ENCODE peak calls at places on chromosomes 1 and 21, in seven cellular contexts. X is WTC11, B is cardiac fibroblast, H is brain microvascular endothelial cell, Z is transverse colon, Y is A673, N is neural progenitor cell. D is an unnamed sample.

GRCh38 chr1:15733218-15733725 is 2.8 kb upstream of the SLC25A34 start:
- DNase-seq in X (no peak), B (no peak), H (no peak), Z (no peak), Y (no peak), N (no peak), D (no peak)

GRCh38 chr1:36762174-36762573 is 272.1 kb downstream of the GRIK3 start:
- DNase-seq in X (no peak), B (no peak), H (no peak), Z (no peak), Y (no peak), N (no peak), D (no peak)

GRCh38 chr1:214192825-214193643 is 87.9 kb upstream of the SMYD2 start:
- DNase-seq in X (no peak), B (peak; percentile 2), H (no peak), Z (no peak), Y (no peak), N (peak; percentile 65), D (peak; percentile 18)

GRCh38 chr1:205317311-205317917 is 4.1 kb downstream of the NUAK2 start:
- DNase-seq in X (no peak), B (peak; percentile 59), H (no peak), Z (peak; percentile 93), Y (no peak), N (no peak), D (no peak)

GRCh38 chr1:48526045-48526714 is 54.2 kb upstream of the SPATA6 start:
- DNase-seq in X (no peak), B (peak; percentile 66), H (no peak), Z (peak; percentile 15), Y (peak; percentile 75), N (peak; percentile 15), D (no peak)

GRCh38 chr1:201946224-201946908 is at the start of gene LMOD1:
- DNase-seq in X (peak; percentile 91), B (peak; percentile 91), H (peak; percentile 93), Z (peak; percentile 82), Y (peak; percentile 73), N (peak; percentile 95), D (peak; percentile 91)

GRCh38 chr1:66282343-66282852 is 251.6 kb upstream of the SGIP1 start:
- DNase-seq in X (no peak), B (peak; percentile 84), H (peak; percentile 89), Z (peak; percentile 47), Y (peak; percentile 25), N (no peak), D (no peak)

GRCh38 chr1:143720087-143721023 is 251.4 kb downstream of the FAM72C start:
- DNase-seq in X (peak; percentile 29), B (peak; percentile 21), H (no peak), Z (peak; percentile 44), Y (peak; percentile 59), N (no peak), D (no peak)

GRCh38 chr1:29793653-29794348 is 557.5 kb downstream of the PTPRU start:
- DNase-seq in X (no peak), B (no peak), H (no peak), Z (no peak), Y (no peak), N (no peak), D (no peak)

GRCh38 chr1:244865028-244865371 is 657 bp upstream of the HNRNPU start:
- DNase-seq in X (peak; percentile 34), B (no peak), H (no peak), Z (peak; percentile 44), Y (peak; percentile 65), N (peak; percentile 43), D (peak; percentile 31)

GRCh38 chr1:45654540-45655280 is 30.9 kb upstream of the CCDC17 start:
- DNase-seq in X (no peak), B (peak; percentile 15), H (no peak), Z (no peak), Y (no peak), N (no peak), D (no peak)

GRCh38 chr1:51435902-51436301 is 83.2 kb downstream of the EPS15 start:
- DNase-seq in X (no peak), B (no peak), H (no peak), Z (no peak), Y (no peak), N (no peak), D (no peak)

GRCh38 chr1:64555947-64556346 is 86.0 kb downstream of the CACHD1 start:
- DNase-seq in X (no peak), B (no peak), H (no peak), Z (no peak), Y (no peak), N (no peak), D (no peak)

GRCh38 chr1:234433563-234434285 is 45.3 kb downstream of the TARBP1 start:
- DNase-seq in X (no peak), B (peak; percentile 32), H (peak; percentile 55), Z (no peak), Y (peak; percentile 49), N (no peak), D (no peak)
- TF ChIP-seq CTCF in X (no peak), B (no peak), H (no peak), Z (no peak), Y (no peak), N (no peak), D (no peak)

DNA sequence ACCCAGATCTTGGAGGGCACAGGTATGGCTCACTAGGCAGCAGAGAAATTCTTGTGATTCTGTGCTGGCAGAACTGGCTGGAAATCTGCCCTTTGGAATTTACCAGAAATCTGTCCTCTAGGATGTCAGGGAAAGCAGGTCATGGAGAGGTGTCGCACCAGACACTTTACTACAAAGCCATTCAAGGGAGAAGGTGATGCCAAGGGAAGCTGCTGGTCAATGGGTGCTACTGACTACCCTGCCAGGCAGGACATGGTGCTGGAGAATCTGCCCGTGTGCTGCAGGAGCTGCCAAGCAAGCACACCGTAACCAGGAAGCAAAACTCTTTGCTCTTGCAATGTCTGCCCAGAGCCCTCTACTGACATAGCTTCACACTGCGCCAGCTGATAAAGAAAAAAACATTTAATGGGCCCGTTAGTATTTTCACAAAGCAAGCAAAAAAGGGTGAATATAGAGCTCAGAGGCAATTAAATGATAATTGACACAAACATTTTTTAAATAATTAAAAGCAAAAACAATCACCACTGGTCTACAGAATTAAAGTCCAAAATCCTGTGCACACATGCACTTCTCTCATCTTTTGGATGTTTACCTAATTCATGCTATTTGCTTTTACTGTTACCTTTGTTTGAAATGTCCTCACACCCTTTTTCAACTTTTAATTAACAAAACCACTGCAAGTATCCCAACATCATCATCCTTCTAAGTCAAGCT is 7.2 kb upstream of the FBXO28 start:
- DNase-seq in X (peak; percentile 22), B (peak; percentile 58), H (peak; percentile 36), Z (peak; percentile 41), Y (peak; percentile 75), N (peak; percentile 64), D (peak; percentile 4)
- TF ChIP-seq CTCF in X (no peak), B (peak; percentile 67), H (peak; percentile 78), Z (peak; percentile 32), Y (peak; percentile 64), N (peak; percentile 54), D (peak; percentile 18)

DNA sequence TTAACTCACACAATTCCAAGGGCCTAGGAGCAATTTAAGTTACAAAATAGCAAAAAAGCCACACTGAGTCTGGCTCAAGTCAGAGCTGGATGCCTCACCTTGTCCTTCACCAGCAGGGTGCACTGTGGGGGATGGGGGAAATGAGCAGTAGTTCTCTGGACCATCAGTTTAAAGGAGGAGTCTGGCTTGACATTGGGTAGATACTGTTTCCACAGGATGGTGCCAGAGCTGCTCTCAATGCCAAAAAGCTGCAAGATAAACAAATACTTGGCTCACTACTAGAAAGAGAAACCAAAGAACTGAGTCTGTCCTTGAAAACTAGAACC is 18.8 kb downstream of the EMC1 start:
- DNase-seq in X (no peak), B (peak; percentile 60), H (no peak), Z (no peak), Y (no peak), N (no peak), D (no peak)
- TF ChIP-seq CTCF in X (no peak), B (no peak), H (peak; percentile 28), Z (no peak), Y (no peak), N (no peak), D (no peak)

DNA sequence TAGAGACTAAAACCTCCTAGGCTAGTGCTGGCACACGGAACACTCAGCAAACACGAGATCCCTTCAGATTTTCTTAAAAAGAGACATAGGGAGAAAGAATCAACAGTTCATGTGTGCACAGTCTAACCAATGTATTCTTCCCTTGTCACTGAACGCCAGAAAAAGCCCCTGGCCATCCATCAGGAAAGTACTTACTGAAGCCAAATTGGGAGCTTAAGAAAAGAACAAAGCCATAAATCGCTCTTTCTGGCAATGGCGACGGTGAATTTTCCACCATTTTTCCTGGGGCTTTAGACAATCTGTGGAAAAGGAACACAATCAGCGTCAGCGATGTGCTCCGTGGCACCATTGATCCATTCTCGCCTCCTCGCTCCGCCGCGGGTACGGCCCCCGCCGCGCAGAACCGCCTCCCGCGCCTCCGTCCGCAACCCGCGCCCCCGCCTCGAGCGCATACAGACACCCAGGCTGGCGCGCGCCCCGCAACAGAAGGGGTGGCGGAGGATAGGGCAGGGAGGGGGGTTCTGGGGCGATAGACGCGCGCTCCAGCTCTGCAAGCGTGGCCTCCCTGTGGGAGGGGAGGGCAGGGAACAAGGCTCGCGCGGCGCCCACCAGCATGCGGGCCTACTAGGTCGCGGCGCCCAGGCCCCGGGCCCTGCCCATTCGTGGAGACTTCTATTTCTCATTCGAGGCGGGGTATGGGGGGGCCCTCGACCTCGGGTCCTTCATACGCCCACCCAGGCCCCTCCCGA is 458 bp downstream of the PIGP start:
- DNase-seq in X (peak; percentile 56), B (no peak), H (peak; percentile 83), Z (peak; percentile 11), Y (no peak), N (peak; percentile 85), D (peak; percentile 76)
- TF ChIP-seq CTCF in X (no peak), B (no peak), H (no peak), Z (no peak), Y (no peak), N (no peak), D (no peak)

GRCh38 chr1:154466879-154467767 is 34.9 kb upstream of the TDRD10 start:
- DNase-seq in X (no peak), B (no peak), H (no peak), Z (no peak), Y (peak; percentile 24), N (no peak), D (no peak)
- TF ChIP-seq CTCF in X (no peak), B (peak; percentile 22), H (peak; percentile 48), Z (peak; percentile 20), Y (peak; percentile 29), N (peak; percentile 21), D (peak; percentile 15)

GRCh38 chr1:58345215-58346075 is 201.1 kb downstream of the OMA1 start:
- DNase-seq in X (no peak), B (no peak), H (no peak), Z (no peak), Y (no peak), N (peak; percentile 40), D (no peak)

GRCh38 chr1:58340156-58340555 is 206.4 kb downstream of the OMA1 start:
- DNase-seq in X (no peak), B (no peak), H (no peak), Z (no peak), Y (peak; percentile 57), N (peak; percentile 63), D (no peak)

GRCh38 chr1:58346076-58346435 is 200.5 kb downstream of the OMA1 start:
- DNase-seq in X (no peak), B (no peak), H (no peak), Z (no peak), Y (no peak), N (no peak), D (no peak)
- TF ChIP-seq CTCF in X (no peak), B (no peak), H (no peak), Z (no peak), Y (no peak), N (no peak), D (no peak)

GRCh38 chr1:156623946-156624813 is 5.0 kb downstream of the HAPLN2 start:
- DNase-seq in X (peak; percentile 82), B (peak; percentile 49), H (peak; percentile 44), Z (peak; percentile 47), Y (peak; percentile 68), N (peak; percentile 89), D (peak; percentile 76)
- TF ChIP-seq CTCF in X (no peak), B (peak; percentile 47), H (peak; percentile 68), Z (peak; percentile 23), Y (peak; percentile 63), N (peak; percentile 55), D (peak; percentile 21)

D was measured in nephron progenitor cell.